ENCODE peak calls at places on chromosome 5, in five cellular contexts. One of them, this sample, is unnamed.

GRCh38 chr5:68148096-68148495 is 67.5 kb upstream of the PIK3R1 start:
- DNase-seq in heart left ventricle: no peak
- DNase-seq in anterior cingulate cortex: no peak
- DNase-seq in H7: no peak
- DNase-seq in HEK293T: no peak
- DNase-seq in this sample: no peak

GRCh38 chr5:80713640-80714039 is 58.9 kb upstream of the DHFR start:
- DNase-seq in HEK293T: no peak
- DNase-seq in heart left ventricle: no peak
- DNase-seq in anterior cingulate cortex: no peak
- DNase-seq in H7: no peak
- DNase-seq in this sample: no peak

GRCh38 chr5:178289438-178289837 is 56.8 kb upstream of the PHYKPL start:
- DNase-seq in anterior cingulate cortex: no peak
- DNase-seq in HEK293T: no peak
- DNase-seq in heart left ventricle: no peak
- DNase-seq in H7: no peak
- DNase-seq in this sample: no peak

GRCh38 chr5:153938131-153938842 is 100.4 kb downstream of the FAM114A2 start:
- DNase-seq in H7: peak; percentile 19
- DNase-seq in heart left ventricle: no peak
- DNase-seq in anterior cingulate cortex: no peak
- DNase-seq in HEK293T: no peak
- DNase-seq in this sample: no peak

GRCh38 chr5:68261174-68262021 is 45.8 kb downstream of the PIK3R1 start:
- DNase-seq in HEK293T: no peak
- DNase-seq in H7: no peak
- DNase-seq in anterior cingulate cortex: no peak
- DNase-seq in heart left ventricle: no peak
- DNase-seq in this sample: no peak

GRCh38 chr5:145479862-145480261 is 355.3 kb downstream of the PRELID2 start:
- DNase-seq in anterior cingulate cortex: no peak
- DNase-seq in heart left ventricle: no peak
- DNase-seq in H7: no peak
- DNase-seq in HEK293T: no peak
- DNase-seq in this sample: no peak

GRCh38 chr5:104363567-104363966 is 801.0 kb upstream of the NUDT12 start:
- DNase-seq in heart left ventricle: no peak
- DNase-seq in H7: no peak
- DNase-seq in anterior cingulate cortex: no peak
- DNase-seq in HEK293T: no peak
- DNase-seq in this sample: no peak

GRCh38 chr5:55896238-55896637 is 45.1 kb downstream of the IL31RA start:
- DNase-seq in heart left ventricle: no peak
- DNase-seq in HEK293T: no peak
- DNase-seq in anterior cingulate cortex: no peak
- DNase-seq in H7: no peak
- DNase-seq in this sample: no peak

GRCh38 chr5:117748336-117748735 is 1173.7 kb upstream of the SEMA6A start:
- DNase-seq in H7: no peak
- DNase-seq in HEK293T: no peak
- DNase-seq in heart left ventricle: no peak
- DNase-seq in anterior cingulate cortex: no peak
- DNase-seq in this sample: no peak

GRCh38 chr5:137216976-137217598 is 282.0 kb downstream of the SPOCK1 start:
- DNase-seq in H7: no peak
- DNase-seq in anterior cingulate cortex: no peak
- DNase-seq in heart left ventricle: no peak
- DNase-seq in HEK293T: no peak
- DNase-seq in this sample: no peak

GRCh38 chr5:179294131-179294780 is 51.0 kb downstream of the ADAMTS2 start:
- DNase-seq in HEK293T: no peak
- DNase-seq in H7: no peak
- DNase-seq in heart left ventricle: no peak
- DNase-seq in anterior cingulate cortex: no peak
- DNase-seq in this sample: no peak

GRCh38 chr5:62130107-62130506 is 175.9 kb upstream of the KIF2A start:
- DNase-seq in H7: no peak
- DNase-seq in heart left ventricle: no peak
- DNase-seq in HEK293T: no peak
- DNase-seq in anterior cingulate cortex: no peak
- DNase-seq in this sample: no peak

GRCh38 chr5:120252839-120253238 is 211.3 kb upstream of the PRR16 start:
- DNase-seq in anterior cingulate cortex: no peak
- DNase-seq in H7: no peak
- DNase-seq in HEK293T: no peak
- DNase-seq in heart left ventricle: no peak
- DNase-seq in this sample: no peak

GRCh38 chr5:86679529-86679928 is 61.8 kb downstream of the COX7C start:
- DNase-seq in anterior cingulate cortex: no peak
- DNase-seq in H7: peak; percentile 7
- DNase-seq in HEK293T: peak; percentile 46
- DNase-seq in heart left ventricle: peak; percentile 34
- DNase-seq in this sample: no peak

GRCh38 chr5:103487253-103487652 is 75.3 kb downstream of the NUDT12 start:
- DNase-seq in HEK293T: no peak
- DNase-seq in anterior cingulate cortex: no peak
- DNase-seq in H7: no peak
- DNase-seq in heart left ventricle: no peak
- DNase-seq in this sample: no peak

GRCh38 chr5:151086192-151086869 is 5.5 kb upstream of the TNIP1 start:
- DNase-seq in HEK293T: no peak
- DNase-seq in heart left ventricle: no peak
- DNase-seq in anterior cingulate cortex: no peak
- DNase-seq in H7: no peak
- DNase-seq in this sample: no peak

GRCh38 chr5:125961150-125961549 is 462.1 kb upstream of the GRAMD2B start:
- DNase-seq in anterior cingulate cortex: no peak
- DNase-seq in heart left ventricle: no peak
- DNase-seq in H7: no peak
- DNase-seq in HEK293T: no peak
- DNase-seq in this sample: no peak

This sample was measured in adrenal gland.